ENCODE peak calls at places on chromosomes 16 and 17, in ten cellular contexts. One of them, this sample, is unnamed.

GRCh38 chr17:43550754-43551153 is 4.6 kb upstream of the ETV4 start:
- DNase-seq in sigmoid colon: no peak
- DNase-seq in AG08395: no peak
- DNase-seq in NCI-H510A treated with DMSO at 0.1 percent for 48 hours: no peak
- DNase-seq in pons: no peak
- DNase-seq in stimulated activated naive B cell treated with anti-CD40 and anti-IgM and Interleukin-4, amounts not matched to agents 10 μg/mL and 1 μg/mL and 100 μg/mL, for 72 hours: no peak
- DNase-seq in midbrain: no peak
- DNase-seq in A549: no peak
- DNase-seq in left cardiac atrium: no peak
- DNase-seq in stimulated activated CD4-positive, alpha-beta T cell treated with anti-CD3 and anti-CD28 coated beads, Interleukin-15, amount 100 ng/mL, for 48 hours: no peak
- DNase-seq in this sample: no peak

GRCh38 chr16:80280557-80280956 is 260.2 kb upstream of the DYNLRB2 start:
- DNase-seq in sigmoid colon: no peak
- DNase-seq in AG08395: no peak
- DNase-seq in NCI-H510A treated with DMSO at 0.1 percent for 48 hours: no peak
- DNase-seq in pons: no peak
- DNase-seq in stimulated activated naive B cell treated with anti-CD40 and anti-IgM and Interleukin-4, amounts not matched to agents 10 μg/mL and 1 μg/mL and 100 μg/mL, for 72 hours: no peak
- DNase-seq in midbrain: no peak
- DNase-seq in A549: no peak
- DNase-seq in left cardiac atrium: no peak
- DNase-seq in stimulated activated CD4-positive, alpha-beta T cell treated with anti-CD3 and anti-CD28 coated beads, Interleukin-15, amount 100 ng/mL, for 48 hours: no peak
- DNase-seq in this sample: no peak

GRCh38 chr17:5381542-5381941 is 37.9 kb downstream of the NUP88 start:
- DNase-seq in sigmoid colon: no peak
- DNase-seq in AG08395: peak; percentile 16
- DNase-seq in NCI-H510A treated with DMSO at 0.1 percent for 48 hours: no peak
- DNase-seq in pons: no peak
- DNase-seq in stimulated activated naive B cell treated with anti-CD40 and anti-IgM and Interleukin-4, amounts not matched to agents 10 μg/mL and 1 μg/mL and 100 μg/mL, for 72 hours: no peak
- DNase-seq in midbrain: no peak
- DNase-seq in A549: no peak
- DNase-seq in left cardiac atrium: no peak
- DNase-seq in stimulated activated CD4-positive, alpha-beta T cell treated with anti-CD3 and anti-CD28 coated beads, Interleukin-15, amount 100 ng/mL, for 48 hours: no peak
- DNase-seq in this sample: no peak

GRCh38 chr17:40859536-40859935 is 7.5 kb downstream of the KRT12 start:
- DNase-seq in sigmoid colon: no peak
- DNase-seq in AG08395: no peak
- DNase-seq in NCI-H510A treated with DMSO at 0.1 percent for 48 hours: no peak
- DNase-seq in pons: no peak
- DNase-seq in stimulated activated naive B cell treated with anti-CD40 and anti-IgM and Interleukin-4, amounts not matched to agents 10 μg/mL and 1 μg/mL and 100 μg/mL, for 72 hours: no peak
- DNase-seq in midbrain: no peak
- DNase-seq in A549: peak; percentile 34
- DNase-seq in left cardiac atrium: no peak
- DNase-seq in stimulated activated CD4-positive, alpha-beta T cell treated with anti-CD3 and anti-CD28 coated beads, Interleukin-15, amount 100 ng/mL, for 48 hours: no peak
- DNase-seq in this sample: no peak

GRCh38 chr16:1380195-1380594 is 28.5 kb downstream of the GNPTG start:
- DNase-seq in sigmoid colon: no peak
- DNase-seq in AG08395: no peak
- DNase-seq in NCI-H510A treated with DMSO at 0.1 percent for 48 hours: no peak
- DNase-seq in pons: no peak
- DNase-seq in stimulated activated naive B cell treated with anti-CD40 and anti-IgM and Interleukin-4, amounts not matched to agents 10 μg/mL and 1 μg/mL and 100 μg/mL, for 72 hours: no peak
- DNase-seq in midbrain: no peak
- DNase-seq in A549: no peak
- DNase-seq in left cardiac atrium: no peak
- DNase-seq in stimulated activated CD4-positive, alpha-beta T cell treated with anti-CD3 and anti-CD28 coated beads, Interleukin-15, amount 100 ng/mL, for 48 hours: no peak
- DNase-seq in this sample: no peak

GRCh38 chr16:72015124-72015523 is 6.6 kb downstream of the DHODH start:
- DNase-seq in sigmoid colon: no peak
- DNase-seq in AG08395: no peak
- DNase-seq in NCI-H510A treated with DMSO at 0.1 percent for 48 hours: no peak
- DNase-seq in pons: no peak
- DNase-seq in stimulated activated naive B cell treated with anti-CD40 and anti-IgM and Interleukin-4, amounts not matched to agents 10 μg/mL and 1 μg/mL and 100 μg/mL, for 72 hours: no peak
- DNase-seq in midbrain: no peak
- DNase-seq in A549: no peak
- DNase-seq in left cardiac atrium: no peak
- DNase-seq in stimulated activated CD4-positive, alpha-beta T cell treated with anti-CD3 and anti-CD28 coated beads, Interleukin-15, amount 100 ng/mL, for 48 hours: no peak
- DNase-seq in this sample: no peak

GRCh38 chr16:55944377-55944802 is 69.2 kb upstream of the CES5A start:
- DNase-seq in sigmoid colon: peak; percentile 91
- DNase-seq in AG08395: peak; percentile 77
- DNase-seq in NCI-H510A treated with DMSO at 0.1 percent for 48 hours: peak; percentile 27
- DNase-seq in pons: peak; percentile 90
- DNase-seq in stimulated activated naive B cell treated with anti-CD40 and anti-IgM and Interleukin-4, amounts not matched to agents 10 μg/mL and 1 μg/mL and 100 μg/mL, for 72 hours: peak; percentile 23
- DNase-seq in midbrain: peak; percentile 86
- DNase-seq in A549: peak; percentile 46
- DNase-seq in left cardiac atrium: peak; percentile 79
- DNase-seq in stimulated activated CD4-positive, alpha-beta T cell treated with anti-CD3 and anti-CD28 coated beads, Interleukin-15, amount 100 ng/mL, for 48 hours: peak; percentile 1
- DNase-seq in this sample: peak; percentile 87

GRCh38 chr17:17496189-17497064 is at the start of gene RASD1:
- DNase-seq in sigmoid colon: peak; percentile 96
- DNase-seq in AG08395: peak; percentile 98
- DNase-seq in NCI-H510A treated with DMSO at 0.1 percent for 48 hours: peak; percentile 74
- DNase-seq in pons: peak; percentile 81
- DNase-seq in stimulated activated naive B cell treated with anti-CD40 and anti-IgM and Interleukin-4, amounts not matched to agents 10 μg/mL and 1 μg/mL and 100 μg/mL, for 72 hours: peak; percentile 68
- DNase-seq in midbrain: peak; percentile 91
- DNase-seq in A549: peak; percentile 85
- DNase-seq in left cardiac atrium: peak; percentile 93
- DNase-seq in stimulated activated CD4-positive, alpha-beta T cell treated with anti-CD3 and anti-CD28 coated beads, Interleukin-15, amount 100 ng/mL, for 48 hours: peak; percentile 56
- DNase-seq in this sample: peak; percentile 92

GRCh38 chr16:72467157-72467759 is 295.3 kb upstream of the PMFBP1 start:
- DNase-seq in sigmoid colon: no peak
- DNase-seq in AG08395: peak; percentile 38
- DNase-seq in NCI-H510A treated with DMSO at 0.1 percent for 48 hours: peak; percentile 9
- DNase-seq in pons: peak; percentile 87
- DNase-seq in stimulated activated naive B cell treated with anti-CD40 and anti-IgM and Interleukin-4, amounts not matched to agents 10 μg/mL and 1 μg/mL and 100 μg/mL, for 72 hours: peak; percentile 9
- DNase-seq in midbrain: peak; percentile 69
- DNase-seq in A549: peak; percentile 57
- DNase-seq in left cardiac atrium: no peak
- DNase-seq in stimulated activated CD4-positive, alpha-beta T cell treated with anti-CD3 and anti-CD28 coated beads, Interleukin-15, amount 100 ng/mL, for 48 hours: no peak
- DNase-seq in this sample: peak; percentile 71

GRCh38 chr17:35243459-35244204 is 760 bp downstream of the SLFN5 start:
- DNase-seq in sigmoid colon: peak; percentile 89
- DNase-seq in AG08395: peak; percentile 48
- DNase-seq in NCI-H510A treated with DMSO at 0.1 percent for 48 hours: no peak
- DNase-seq in pons: peak; percentile 64
- DNase-seq in stimulated activated naive B cell treated with anti-CD40 and anti-IgM and Interleukin-4, amounts not matched to agents 10 μg/mL and 1 μg/mL and 100 μg/mL, for 72 hours: peak; percentile 11
- DNase-seq in midbrain: peak; percentile 54
- DNase-seq in A549: peak; percentile 41
- DNase-seq in left cardiac atrium: peak; percentile 59
- DNase-seq in stimulated activated CD4-positive, alpha-beta T cell treated with anti-CD3 and anti-CD28 coated beads, Interleukin-15, amount 100 ng/mL, for 48 hours: peak; percentile 36
- DNase-seq in this sample: peak; percentile 35

GRCh38 chr17:59008737-59009136 is 97.9 kb downstream of the TRIM37 start:
- DNase-seq in sigmoid colon: no peak
- DNase-seq in AG08395: no peak
- DNase-seq in NCI-H510A treated with DMSO at 0.1 percent for 48 hours: no peak
- DNase-seq in pons: no peak
- DNase-seq in stimulated activated naive B cell treated with anti-CD40 and anti-IgM and Interleukin-4, amounts not matched to agents 10 μg/mL and 1 μg/mL and 100 μg/mL, for 72 hours: no peak
- DNase-seq in midbrain: no peak
- DNase-seq in A549: no peak
- DNase-seq in left cardiac atrium: no peak
- DNase-seq in stimulated activated CD4-positive, alpha-beta T cell treated with anti-CD3 and anti-CD28 coated beads, Interleukin-15, amount 100 ng/mL, for 48 hours: no peak
- DNase-seq in this sample: no peak

GRCh38 chr17:30375661-30376060 is 3.1 kb upstream of the CPD start:
- DNase-seq in sigmoid colon: no peak
- DNase-seq in AG08395: no peak
- DNase-seq in NCI-H510A treated with DMSO at 0.1 percent for 48 hours: peak; percentile 20
- DNase-seq in pons: peak; percentile 18
- DNase-seq in stimulated activated naive B cell treated with anti-CD40 and anti-IgM and Interleukin-4, amounts not matched to agents 10 μg/mL and 1 μg/mL and 100 μg/mL, for 72 hours: no peak
- DNase-seq in midbrain: no peak
- DNase-seq in A549: no peak
- DNase-seq in left cardiac atrium: no peak
- DNase-seq in stimulated activated CD4-positive, alpha-beta T cell treated with anti-CD3 and anti-CD28 coated beads, Interleukin-15, amount 100 ng/mL, for 48 hours: no peak
- DNase-seq in this sample: no peak

GRCh38 chr17:80007009-80007752 is 28.5 kb downstream of the TBC1D16 start:
- DNase-seq in sigmoid colon: no peak
- DNase-seq in AG08395: no peak
- DNase-seq in NCI-H510A treated with DMSO at 0.1 percent for 48 hours: no peak
- DNase-seq in pons: no peak
- DNase-seq in stimulated activated naive B cell treated with anti-CD40 and anti-IgM and Interleukin-4, amounts not matched to agents 10 μg/mL and 1 μg/mL and 100 μg/mL, for 72 hours: no peak
- DNase-seq in midbrain: no peak
- DNase-seq in A549: no peak
- DNase-seq in left cardiac atrium: peak; percentile 18
- DNase-seq in stimulated activated CD4-positive, alpha-beta T cell treated with anti-CD3 and anti-CD28 coated beads, Interleukin-15, amount 100 ng/mL, for 48 hours: no peak
- DNase-seq in this sample: no peak

GRCh38 chr16:75063549-75064082 is 53.0 kb downstream of the LDHD start:
- DNase-seq in sigmoid colon: no peak
- DNase-seq in AG08395: no peak
- DNase-seq in NCI-H510A treated with DMSO at 0.1 percent for 48 hours: no peak
- DNase-seq in pons: no peak
- DNase-seq in stimulated activated naive B cell treated with anti-CD40 and anti-IgM and Interleukin-4, amounts not matched to agents 10 μg/mL and 1 μg/mL and 100 μg/mL, for 72 hours: no peak
- DNase-seq in midbrain: no peak
- DNase-seq in A549: no peak
- DNase-seq in left cardiac atrium: no peak
- DNase-seq in stimulated activated CD4-positive, alpha-beta T cell treated with anti-CD3 and anti-CD28 coated beads, Interleukin-15, amount 100 ng/mL, for 48 hours: no peak
- DNase-seq in this sample: no peak

GRCh38 chr17:81277938-81278693 is 17.0 kb downstream of the SLC38A10 start:
- DNase-seq in sigmoid colon: no peak
- DNase-seq in AG08395: no peak
- DNase-seq in NCI-H510A treated with DMSO at 0.1 percent for 48 hours: no peak
- DNase-seq in pons: no peak
- DNase-seq in stimulated activated naive B cell treated with anti-CD40 and anti-IgM and Interleukin-4, amounts not matched to agents 10 μg/mL and 1 μg/mL and 100 μg/mL, for 72 hours: no peak
- DNase-seq in midbrain: no peak
- DNase-seq in A549: no peak
- DNase-seq in left cardiac atrium: peak; percentile 83
- DNase-seq in stimulated activated CD4-positive, alpha-beta T cell treated with anti-CD3 and anti-CD28 coated beads, Interleukin-15, amount 100 ng/mL, for 48 hours: no peak
- DNase-seq in this sample: no peak

GRCh38 chr16:4661661-4662060 is 31.7 kb upstream of the NUDT16L1 start:
- DNase-seq in sigmoid colon: no peak
- DNase-seq in AG08395: no peak
- DNase-seq in NCI-H510A treated with DMSO at 0.1 percent for 48 hours: no peak
- DNase-seq in pons: peak; percentile 75
- DNase-seq in stimulated activated naive B cell treated with anti-CD40 and anti-IgM and Interleukin-4, amounts not matched to agents 10 μg/mL and 1 μg/mL and 100 μg/mL, for 72 hours: no peak
- DNase-seq in midbrain: peak; percentile 37
- DNase-seq in A549: no peak
- DNase-seq in left cardiac atrium: no peak
- DNase-seq in stimulated activated CD4-positive, alpha-beta T cell treated with anti-CD3 and anti-CD28 coated beads, Interleukin-15, amount 100 ng/mL, for 48 hours: no peak
- DNase-seq in this sample: peak; percentile 70

GRCh38 chr16:82240111-82240510 is 70.1 kb upstream of the MPHOSPH6 start:
- DNase-seq in sigmoid colon: no peak
- DNase-seq in AG08395: no peak
- DNase-seq in NCI-H510A treated with DMSO at 0.1 percent for 48 hours: no peak
- DNase-seq in pons: no peak
- DNase-seq in stimulated activated naive B cell treated with anti-CD40 and anti-IgM and Interleukin-4, amounts not matched to agents 10 μg/mL and 1 μg/mL and 100 μg/mL, for 72 hours: no peak
- DNase-seq in midbrain: no peak
- DNase-seq in A549: no peak
- DNase-seq in left cardiac atrium: no peak
- DNase-seq in stimulated activated CD4-positive, alpha-beta T cell treated with anti-CD3 and anti-CD28 coated beads, Interleukin-15, amount 100 ng/mL, for 48 hours: no peak
- DNase-seq in this sample: no peak

GRCh38 chr16:17177242-17177967 is 293.4 kb downstream of the XYLT1 start:
- DNase-seq in sigmoid colon: no peak
- DNase-seq in AG08395: no peak
- DNase-seq in NCI-H510A treated with DMSO at 0.1 percent for 48 hours: peak; percentile 89
- DNase-seq in pons: no peak
- DNase-seq in stimulated activated naive B cell treated with anti-CD40 and anti-IgM and Interleukin-4, amounts not matched to agents 10 μg/mL and 1 μg/mL and 100 μg/mL, for 72 hours: no peak
- DNase-seq in midbrain: no peak
- DNase-seq in A549: no peak
- DNase-seq in left cardiac atrium: no peak
- DNase-seq in stimulated activated CD4-positive, alpha-beta T cell treated with anti-CD3 and anti-CD28 coated beads, Interleukin-15, amount 100 ng/mL, for 48 hours: no peak
- DNase-seq in this sample: no peak

GRCh38 chr17:16930571-16931317 is 41.2 kb downstream of the TNFRSF13B start:
- DNase-seq in sigmoid colon: peak; percentile 62
- DNase-seq in AG08395: no peak
- DNase-seq in NCI-H510A treated with DMSO at 0.1 percent for 48 hours: no peak
- DNase-seq in pons: no peak
- DNase-seq in stimulated activated naive B cell treated with anti-CD40 and anti-IgM and Interleukin-4, amounts not matched to agents 10 μg/mL and 1 μg/mL and 100 μg/mL, for 72 hours: no peak
- DNase-seq in midbrain: no peak
- DNase-seq in A549: no peak
- DNase-seq in left cardiac atrium: no peak
- DNase-seq in stimulated activated CD4-positive, alpha-beta T cell treated with anti-CD3 and anti-CD28 coated beads, Interleukin-15, amount 100 ng/mL, for 48 hours: no peak
- DNase-seq in this sample: no peak

GRCh38 chr17:47967607-47968252 is 3.2 kb upstream of the CDK5RAP3 start:
- DNase-seq in sigmoid colon: no peak
- DNase-seq in AG08395: peak; percentile 77
- DNase-seq in NCI-H510A treated with DMSO at 0.1 percent for 48 hours: no peak
- DNase-seq in pons: no peak
- DNase-seq in stimulated activated naive B cell treated with anti-CD40 and anti-IgM and Interleukin-4, amounts not matched to agents 10 μg/mL and 1 μg/mL and 100 μg/mL, for 72 hours: no peak
- DNase-seq in midbrain: no peak
- DNase-seq in A549: peak; percentile 80
- DNase-seq in left cardiac atrium: no peak
- DNase-seq in stimulated activated CD4-positive, alpha-beta T cell treated with anti-CD3 and anti-CD28 coated beads, Interleukin-15, amount 100 ng/mL, for 48 hours: no peak
- DNase-seq in this sample: no peak

GRCh38 chr17:31586946-31587345 is 195.5 kb downstream of the RAB11FIP4 start:
- DNase-seq in sigmoid colon: peak; percentile 42
- DNase-seq in AG08395: peak; percentile 25
- DNase-seq in NCI-H510A treated with DMSO at 0.1 percent for 48 hours: no peak
- DNase-seq in pons: no peak
- DNase-seq in stimulated activated naive B cell treated with anti-CD40 and anti-IgM and Interleukin-4, amounts not matched to agents 10 μg/mL and 1 μg/mL and 100 μg/mL, for 72 hours: no peak
- DNase-seq in midbrain: no peak
- DNase-seq in A549: no peak
- DNase-seq in left cardiac atrium: no peak
- DNase-seq in stimulated activated CD4-positive, alpha-beta T cell treated with anti-CD3 and anti-CD28 coated beads, Interleukin-15, amount 100 ng/mL, for 48 hours: no peak
- DNase-seq in this sample: no peak

GRCh38 chr17:71071837-71072236 is 902.5 kb downstream of the KCNJ2 start:
- DNase-seq in sigmoid colon: no peak
- DNase-seq in AG08395: peak; percentile 90
- DNase-seq in NCI-H510A treated with DMSO at 0.1 percent for 48 hours: no peak
- DNase-seq in pons: no peak
- DNase-seq in stimulated activated naive B cell treated with anti-CD40 and anti-IgM and Interleukin-4, amounts not matched to agents 10 μg/mL and 1 μg/mL and 100 μg/mL, for 72 hours: no peak
- DNase-seq in midbrain: no peak
- DNase-seq in A549: peak; percentile 92
- DNase-seq in left cardiac atrium: no peak
- DNase-seq in stimulated activated CD4-positive, alpha-beta T cell treated with anti-CD3 and anti-CD28 coated beads, Interleukin-15, amount 100 ng/mL, for 48 hours: no peak
- DNase-seq in this sample: no peak

GRCh38 chr16:59964232-59964924 is 1230.3 kb upstream of the GOT2 start:
- DNase-seq in sigmoid colon: no peak
- DNase-seq in AG08395: no peak
- DNase-seq in NCI-H510A treated with DMSO at 0.1 percent for 48 hours: no peak
- DNase-seq in pons: no peak
- DNase-seq in stimulated activated naive B cell treated with anti-CD40 and anti-IgM and Interleukin-4, amounts not matched to agents 10 μg/mL and 1 μg/mL and 100 μg/mL, for 72 hours: no peak
- DNase-seq in midbrain: no peak
- DNase-seq in A549: no peak
- DNase-seq in left cardiac atrium: no peak
- DNase-seq in stimulated activated CD4-positive, alpha-beta T cell treated with anti-CD3 and anti-CD28 coated beads, Interleukin-15, amount 100 ng/mL, for 48 hours: no peak
- DNase-seq in this sample: no peak

GRCh38 chr17:83127431-83128160 is 48.2 kb downstream of the METRNL start:
- DNase-seq in sigmoid colon: no peak
- DNase-seq in AG08395: no peak
- DNase-seq in NCI-H510A treated with DMSO at 0.1 percent for 48 hours: no peak
- DNase-seq in pons: no peak
- DNase-seq in stimulated activated naive B cell treated with anti-CD40 and anti-IgM and Interleukin-4, amounts not matched to agents 10 μg/mL and 1 μg/mL and 100 μg/mL, for 72 hours: no peak
- DNase-seq in midbrain: no peak
- DNase-seq in A549: no peak
- DNase-seq in left cardiac atrium: no peak
- DNase-seq in stimulated activated CD4-positive, alpha-beta T cell treated with anti-CD3 and anti-CD28 coated beads, Interleukin-15, amount 100 ng/mL, for 48 hours: no peak
- DNase-seq in this sample: no peak

This sample was measured in Ammon's horn.